ENCODE peak calls at places on chromosomes 3 and 15, in seven cellular contexts. W is choroid plexus epithelial cell; B is occipital lobe; E is activated effector memory CD4-positive, alpha-beta T cell treated with Interleukin-2 at 50 U/mL for 16 hours; P is SHP77; V is GDM1; C is neural progenitor cell. D is an unnamed sample.

GRCh38 chr15:56930663-56931313 is 12.3 kb downstream of the TCF12 start:
- DNase-seq in W (peak; percentile 53), B (no peak), E (no peak), P (no peak), V (no peak), C (no peak), D (no peak)

GRCh38 chr15:77025471-77025901 is 30.6 kb downstream of the PSTPIP1 start:
- DNase-seq in W (no peak), B (no peak), E (no peak), P (no peak), V (no peak), C (peak; percentile 1), D (no peak)

GRCh38 chr15:90592144-90592887 is 62.6 kb downstream of the CRTC3 start:
- DNase-seq in W (peak; percentile 84), B (no peak), E (no peak), P (no peak), V (no peak), C (no peak), D (no peak)

GRCh38 chr15:69973102-69973714 is 124.5 kb downstream of the TLE3 start:
- DNase-seq in W (peak; percentile 71), B (no peak), E (no peak), P (no peak), V (no peak), C (peak; percentile 54), D (no peak)

GRCh38 chr3:13013994-13014754 is 59.1 kb downstream of the IQSEC1 start:
- DNase-seq in W (no peak), B (no peak), E (no peak), P (no peak), V (no peak), C (no peak), D (peak; percentile 49)

GRCh38 chr15:54636147-54636546 is 560.6 kb downstream of the RSL24D1 start:
- DNase-seq in W (no peak), B (no peak), E (no peak), P (no peak), V (no peak), C (no peak), D (no peak)

GRCh38 chr3:147701195-147701594 is 292.0 kb downstream of the ZIC1 start:
- DNase-seq in W (no peak), B (no peak), E (no peak), P (no peak), V (no peak), C (no peak), D (no peak)

GRCh38 chr3:86988986-86989385 is 2.0 kb downstream of the VGLL3 start:
- DNase-seq in W (peak; percentile 43), B (no peak), E (no peak), P (no peak), V (no peak), C (no peak), D (no peak)

GRCh38 chr15:38530113-38530512 is 34.5 kb downstream of the RASGRP1 start:
- DNase-seq in W (no peak), B (no peak), E (no peak), P (no peak), V (no peak), C (no peak), D (no peak)

D was measured in natural killer cell.